ENCODE peak calls at places on chromosomes 5 and 9, in ten cellular contexts. I is psoas muscle, H is WTC11, O is HepG2, D is fibroblast of mammary gland, W is GM13977, K is AG09319, X is GM23338, Z is stomach, P is endothelial cell. A is an unnamed sample.

GRCh38 chr5:74122979-74123575 is 497.1 kb downstream of the ARHGEF28 start:
- DNase-seq in K (no peak), X (no peak), D (no peak), I (no peak), P (no peak), Z (no peak), W (no peak), O (no peak), H (no peak), A (no peak)

GRCh38 chr9:106862946-106863740 is at the start of gene ZNF462:
- DNase-seq in W (peak), D (peak), H (peak), P (peak), O (no peak), K (peak), I (peak), Z (no peak), X (peak), A (peak)

GRCh38 chr9:123335227-123335985 is 20.6 kb upstream of the CRB2 start:
- DNase-seq in P (no peak), O (no peak), Z (no peak), K (peak), H (no peak), X (peak), D (peak), I (no peak), W (no peak), A (no peak)

GRCh38 chr5:139788294-139788875 is 7.2 kb upstream of the PSD2 start:
- DNase-seq in I (peak), W (no peak), D (no peak), O (no peak), H (peak), X (peak), K (no peak), Z (no peak), P (no peak), A (no peak)

GRCh38 chr5:149267241-149267973 is 4.3 kb upstream of the AFAP1L1 start:
- DNase-seq in H (no peak), W (no peak), I (no peak), O (no peak), D (no peak), Z (no peak), K (no peak), P (no peak), X (no peak), A (no peak)

GRCh38 chr9:130542457-130543228 is 36.7 kb upstream of the FUBP3 start:
- DNase-seq in D (peak), P (no peak), Z (no peak), H (no peak), O (no peak), K (no peak), I (no peak), X (no peak), W (no peak), A (peak)

GRCh38 chr5:123422433-123423277 is 548 bp downstream of the CEP120 start:
- DNase-seq in D (peak), Z (peak), K (no peak), H (no peak), O (peak), I (no peak), X (no peak), P (no peak), W (peak), A (peak)

GRCh38 chr9:77846957-77847574 is 184.5 kb downstream of the GNAQ start:
- DNase-seq in K (no peak), W (no peak), Z (no peak), I (no peak), O (no peak), P (no peak), X (no peak), D (peak), H (no peak), A (no peak)

GRCh38 chr5:93800988-93801811 is 59.8 kb upstream of the POU5F2 start:
- DNase-seq in H (no peak), O (peak), W (peak), D (peak), P (no peak), X (peak), K (no peak), Z (no peak), I (peak), A (peak)

GRCh38 chr5:168810641-168811040 is 231.5 kb upstream of the PANK3 start:
- DNase-seq in I (no peak), D (no peak), O (no peak), W (no peak), Z (no peak), K (no peak), X (no peak), H (no peak), P (no peak), A (no peak)

GRCh38 chr5:173767580-173768266 is 120.4 kb upstream of the CPEB4 start:
- DNase-seq in D (peak), X (no peak), O (peak), H (no peak), W (no peak), P (no peak), I (peak), K (no peak), Z (peak), A (peak)

GRCh38 chr9:131605770-131606590 is 60.7 kb downstream of the PRRT1B start:
- DNase-seq in D (no peak), X (no peak), O (peak), P (no peak), H (no peak), I (no peak), K (no peak), Z (peak), W (no peak), A (no peak)

GRCh38 chr5:124200381-124200780 is 546.1 kb downstream of the ZNF608 start:
- DNase-seq in W (no peak), H (no peak), X (no peak), I (no peak), D (peak), Z (no peak), O (no peak), P (no peak), K (no peak), A (no peak)

GRCh38 chr5:95543017-95543705 is 11.6 kb downstream of the SKIC3 start:
- DNase-seq in X (no peak), K (no peak), H (no peak), W (no peak), I (no peak), D (no peak), P (no peak), O (no peak), Z (no peak), A (no peak)

GRCh38 chr5:79464695-79465332 is 49.1 kb downstream of the HOMER1 start:
- DNase-seq in I (no peak), P (no peak), X (peak), H (no peak), W (peak), Z (no peak), K (no peak), D (peak), O (no peak), A (peak)

GRCh38 chr5:25006734-25007133 is 362.0 kb upstream of the CDH10 start:
- DNase-seq in Z (no peak), O (no peak), D (no peak), W (no peak), H (no peak), I (no peak), X (peak), K (no peak), P (peak), A (peak)

GRCh38 chr9:99873531-99873930 is 32.9 kb upstream of the STX17 start:
- DNase-seq in P (no peak), I (no peak), O (no peak), H (no peak), K (no peak), X (no peak), Z (no peak), D (peak), W (no peak), A (peak)

GRCh38 chr9:121350993-121351561 is 19.0 kb downstream of the STOM start:
- DNase-seq in W (no peak), K (peak), Z (peak), P (no peak), H (no peak), O (no peak), D (peak), X (no peak), I (peak), A (peak)

GRCh38 chr5:145598184-145598583 is 237.0 kb downstream of the PRELID2 start:
- DNase-seq in Z (no peak), O (no peak), P (no peak), D (no peak), I (no peak), H (no peak), W (no peak), X (no peak), K (no peak), A (no peak)

GRCh38 chr5:101843055-101843454 is 453.0 kb downstream of the SLCO4C1 start:
- DNase-seq in P (no peak), Z (no peak), D (no peak), K (no peak), H (no peak), W (no peak), X (no peak), I (no peak), O (no peak), A (no peak)

GRCh38 chr9:14031015-14031414 is 282.9 kb downstream of the NFIB start:
- DNase-seq in D (peak), K (no peak), W (no peak), P (peak), H (peak), X (peak), O (no peak), Z (no peak), I (no peak), A (no peak)

GRCh38 chr5:179234563-179235135 is 110.6 kb downstream of the ADAMTS2 start:
- DNase-seq in O (no peak), I (no peak), P (no peak), D (no peak), H (peak), W (no peak), X (no peak), Z (no peak), K (no peak), A (no peak)

GRCh38 chr9:119216891-119217290 is 152.3 kb downstream of the BRINP1 start:
- DNase-seq in X (no peak), W (no peak), H (no peak), K (no peak), P (no peak), O (no peak), Z (no peak), D (no peak), I (peak), A (peak)

GRCh38 chr9:70589571-70590263 is 175.3 kb upstream of the KLF9 start:
- DNase-seq in D (peak), H (no peak), K (peak), O (no peak), P (no peak), Z (no peak), W (no peak), I (peak), X (no peak), A (peak)
- TF ChIP-seq CTCF in D (no peak), H (no peak), K (no peak), O (no peak), P (no peak), Z (no peak), W (no peak), I (no peak), X (no peak), A (no peak)

GRCh38 chr9:71769175-71770165 is 1.2 kb upstream of the CEMIP2 start:
- DNase-seq in H (peak), O (peak), X (peak), I (peak), P (peak), K (no peak), Z (peak), W (peak), D (peak), A (peak)

GRCh38 chr9:71766663-71767062 is 1.6 kb downstream of the CEMIP2 start:
- DNase-seq in P (no peak), I (no peak), D (no peak), H (no peak), X (no peak), W (peak), Z (no peak), O (peak), K (no peak), A (peak)

GRCh38 chr9:71767421-71768321 is 642 bp downstream of the CEMIP2 start:
- DNase-seq in H (peak), I (peak), Z (peak), W (no peak), P (peak), O (no peak), K (no peak), X (peak), D (peak), A (peak)

GRCh38 chr9:71765693-71766092 is 2.6 kb downstream of the CEMIP2 start:
- DNase-seq in H (no peak), P (no peak), K (no peak), D (peak), I (no peak), W (no peak), O (peak), Z (no peak), X (no peak), A (peak)

DNA sequence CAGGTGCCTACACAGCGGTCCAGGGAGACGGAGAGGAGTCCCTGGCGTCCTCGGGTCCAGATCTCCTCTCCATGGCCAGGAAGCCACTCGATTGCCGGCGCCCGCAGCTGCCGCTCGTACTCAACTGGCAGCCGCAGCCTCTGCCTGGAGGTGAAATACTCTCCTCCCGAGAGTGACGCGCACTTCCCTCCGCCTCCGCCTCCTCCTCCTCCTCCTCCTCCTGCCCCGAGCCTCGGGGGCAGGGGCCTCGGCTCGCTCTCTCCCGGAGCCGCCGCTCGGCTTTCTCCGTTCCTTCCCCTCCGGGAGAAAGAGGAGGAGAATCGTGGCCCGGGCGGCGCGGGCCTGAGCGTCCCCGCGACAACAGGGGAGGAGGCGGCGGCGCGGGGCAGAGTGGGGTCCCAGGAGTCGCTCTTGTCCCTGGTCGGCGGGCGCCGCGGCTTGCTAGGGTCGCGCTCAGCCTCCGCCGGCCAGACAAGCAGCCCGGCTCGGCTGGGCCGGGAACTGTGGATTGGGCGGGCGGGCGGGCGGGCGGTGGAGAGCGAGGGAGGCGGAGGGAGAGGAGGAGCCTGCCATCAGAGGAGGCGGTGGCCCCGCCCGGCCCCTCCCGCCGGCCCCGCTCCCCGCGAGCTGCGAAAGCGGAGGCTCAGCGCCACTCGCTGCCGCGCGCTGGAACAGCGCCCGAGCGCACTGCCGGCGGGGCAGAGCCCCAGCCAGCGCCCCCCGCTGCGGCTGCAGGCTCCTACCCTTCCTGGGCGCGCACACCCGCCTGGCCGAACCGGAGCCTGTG is at the start of gene CEMIP2:
- DNase-seq in D (peak), Z (peak), W (peak), I (peak), K (peak), P (peak), X (peak), O (peak), H (peak), A (peak)
- TF ChIP-seq CTCF in D (no peak), Z (no peak), W (peak), I (no peak), K (peak), P (no peak), X (no peak), O (peak), H (no peak), A (peak)

GRCh38 chr5:150700600-150701377 is at the start of gene RBM22:
- DNase-seq in P (peak), H (peak), I (peak), K (peak), D (peak), O (peak), W (peak), X (peak), Z (peak), A (peak)
- TF ChIP-seq CTCF in P (peak), H (peak), I (peak), K (peak), D (peak), O (peak), W (peak), X (peak), Z (no peak), A (peak)

GRCh38 chr5:176436641-176437040 is 11.5 kb upstream of the FAF2 start:
- DNase-seq in D (peak), X (no peak), Z (no peak), I (no peak), K (peak), O (peak), P (no peak), H (no peak), W (no peak), A (peak)
- TF ChIP-seq CTCF in D (no peak), X (no peak), Z (no peak), I (no peak), K (no peak), O (no peak), P (no peak), H (no peak), W (no peak), A (no peak)